ENCODE peak calls at places on chromosome 10, in seven cellular contexts. Z is endodermal cell, C is lung, A is epithelial cell of esophagus, D is mammary epithelial cell, U is neural progenitor cell, O is right atrium auricular region. E is an unnamed sample.

GRCh38 chr10:86946215-86947170 is 10.9 kb downstream of the MMRN2 start:
- DNase-seq in C (peak; percentile 29), D (no peak), U (no peak), Z (peak; percentile 44), A (no peak), O (peak; percentile 59), E (peak; percentile 84)

GRCh38 chr10:125633517-125633999 is 49.4 kb downstream of the TEX36 start:
- DNase-seq in A (peak; percentile 10), Z (no peak), D (no peak), O (no peak), C (no peak), U (no peak), E (no peak)

GRCh38 chr10:33880291-33880690 is 545.8 kb upstream of the NRP1 start:
- DNase-seq in Z (peak; percentile 42), O (no peak), U (no peak), D (peak; percentile 23), C (no peak), A (peak; percentile 69), E (no peak)

GRCh38 chr10:17737021-17737965 is 14.7 kb upstream of the TMEM236 start:
- DNase-seq in U (peak; percentile 55), Z (no peak), O (no peak), D (peak; percentile 11), C (no peak), A (peak; percentile 49), E (no peak)

GRCh38 chr10:6986927-6987326 is 406.9 kb upstream of the PRKCQ start:
- DNase-seq in O (no peak), Z (no peak), D (no peak), C (no peak), A (no peak), U (no peak), E (no peak)

GRCh38 chr10:108465871-108466641 is 1301.5 kb upstream of the SORCS1 start:
- DNase-seq in D (peak; percentile 1), Z (peak; percentile 83), U (peak; percentile 65), O (no peak), C (peak; percentile 29), A (peak; percentile 40), E (no peak)

GRCh38 chr10:109214916-109215740 is 708.2 kb downstream of the XPNPEP1 start:
- DNase-seq in U (no peak), C (no peak), A (no peak), Z (no peak), D (no peak), O (no peak), E (no peak)

GRCh38 chr10:100978121-100978895 is 9.0 kb downstream of the MRPL43 start:
- DNase-seq in A (no peak), C (peak; percentile 20), D (no peak), O (no peak), Z (no peak), U (no peak), E (peak; percentile 82)

GRCh38 chr10:85642421-85643170 is 724.0 kb downstream of the GRID1 start:
- DNase-seq in D (peak; percentile 80), O (no peak), U (no peak), Z (peak; percentile 59), C (no peak), A (peak; percentile 84), E (no peak)

GRCh38 chr10:27679996-27680395 is 65.6 kb downstream of the MKX start:
- DNase-seq in U (no peak), Z (no peak), C (no peak), A (peak; percentile 68), O (no peak), D (no peak), E (no peak)

GRCh38 chr10:43437141-43437860 is 390 bp downstream of the ZNF487 start:
- DNase-seq in C (no peak), U (no peak), A (no peak), D (no peak), O (no peak), Z (no peak), E (no peak)

GRCh38 chr10:132396495-132397035 is 435 bp upstream of the PWWP2B start:
- DNase-seq in Z (peak; percentile 82), A (peak; percentile 40), C (peak; percentile 51), D (no peak), O (no peak), U (peak; percentile 86), E (no peak)

GRCh38 chr10:86261933-86262665 is 104.5 kb downstream of the GRID1 start:
- DNase-seq in Z (peak; percentile 84), O (no peak), C (no peak), A (peak; percentile 29), D (no peak), U (peak; percentile 59), E (peak; percentile 87)

GRCh38 chr10:86648706-86649426 is 5.5 kb upstream of the OPN4 start:
- DNase-seq in C (peak; percentile 57), A (peak; percentile 56), O (peak; percentile 62), U (no peak), Z (peak; percentile 49), D (peak; percentile 80), E (peak; percentile 93)

DNA sequence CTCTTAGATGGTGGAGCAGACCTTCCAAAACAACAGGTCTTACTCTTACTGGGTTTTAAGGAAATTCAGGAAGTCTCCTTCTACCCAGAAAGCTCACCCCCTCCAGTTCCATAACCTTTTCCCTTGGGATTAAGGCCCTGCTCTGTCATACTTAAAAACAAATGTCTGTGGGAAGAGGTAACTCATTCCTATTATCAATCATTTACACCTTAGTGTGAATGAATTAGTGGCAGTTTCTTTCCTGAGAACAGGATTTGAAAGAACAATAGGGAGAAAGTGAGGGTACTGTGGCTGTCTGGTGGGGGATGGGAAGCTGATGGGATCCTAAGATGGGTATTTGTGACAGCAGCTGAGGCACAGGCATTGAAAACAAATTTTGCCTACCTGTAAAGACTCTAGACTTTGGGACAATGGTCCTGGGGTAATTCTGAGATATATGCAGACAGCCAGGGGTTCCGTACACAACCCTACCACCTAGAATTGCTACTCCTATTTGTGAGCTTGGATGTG is 22.2 kb upstream of the PDLIM1 start:
- DNase-seq in O (no peak), C (no peak), Z (peak; percentile 81), A (no peak), U (peak; percentile 19), D (no peak), E (no peak)
- H3K4me3 ChIP-seq in O (no peak overlapping the region), C (no peak overlapping the region), Z (peak overlapping the region; percentile 27), A (no peak overlapping the region), U (no peak overlapping the region), D (no peak overlapping the region), E (no peak overlapping the region)

DNA sequence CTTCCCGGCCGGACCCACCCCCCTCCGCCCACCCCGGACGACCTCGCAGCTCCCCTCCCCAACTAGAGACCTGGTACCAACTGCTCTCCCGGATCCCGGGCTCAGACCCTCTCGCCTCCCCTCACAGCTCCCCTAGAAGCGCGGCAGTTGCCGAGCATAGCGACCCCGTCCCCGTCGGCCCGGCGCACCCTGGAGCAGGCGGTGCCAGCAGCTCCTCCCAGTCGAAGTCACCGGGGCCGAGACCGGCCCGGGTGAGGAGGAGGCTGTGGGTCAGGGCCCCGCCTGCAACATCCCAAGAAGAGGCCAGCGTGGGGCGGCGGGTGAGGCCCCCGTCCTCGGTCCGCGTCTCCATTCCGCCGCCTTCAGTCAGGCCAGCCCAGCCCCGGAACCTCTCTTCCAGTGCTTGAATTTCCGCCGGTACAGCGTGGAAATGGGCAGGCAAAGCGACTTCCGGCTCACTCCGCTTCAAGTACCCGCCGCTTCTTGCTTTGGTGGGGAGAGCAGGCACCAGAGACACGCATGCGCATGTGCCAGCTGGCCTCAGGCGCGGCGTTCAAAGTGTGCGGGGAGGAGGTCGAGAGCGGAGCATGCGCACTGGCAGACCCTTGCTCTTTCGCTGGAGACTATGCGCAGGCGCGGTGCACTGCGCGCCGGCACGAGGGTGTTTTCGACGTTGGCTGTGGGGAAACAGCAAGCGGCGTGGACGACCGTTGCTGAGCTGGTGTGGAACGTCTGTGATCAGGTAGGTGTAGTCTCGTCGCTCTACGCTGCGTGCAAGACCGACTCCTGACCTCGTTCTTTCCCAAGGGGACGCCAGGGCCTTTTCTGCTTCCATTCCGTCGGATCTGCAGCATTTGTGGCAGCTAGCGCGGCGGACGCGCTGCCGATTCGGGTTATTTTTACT is at the start of gene C10orf88:
- DNase-seq in U (peak; percentile 98), C (peak; percentile 97), A (peak; percentile 99), O (peak; percentile 97), D (peak; percentile 97), Z (peak; percentile 99), E (no peak)
- TF ChIP-seq CTCF in U (no peak), C (no peak), A (no peak), O (no peak), D (no peak), Z (no peak), E (no peak)

GRCh38 chr10:61465216-61465496 is 12.0 kb upstream of the TMEM26 start:
- DNase-seq in C (no peak), A (no peak), Z (no peak), D (no peak), U (no peak), O (no peak), E (no peak)
- H3K4me3 ChIP-seq in C (no peak overlapping the region), A (no peak overlapping the region), Z (no peak overlapping the region), D (no peak overlapping the region), U (no peak overlapping the region), O (no peak overlapping the region), E (no peak overlapping the region)

GRCh38 chr10:23694446-23694920 is 255.6 kb downstream of the OTUD1 start:
- DNase-seq in Z (peak; percentile 86), A (peak; percentile 1), O (no peak), D (peak; percentile 23), U (peak; percentile 78), C (no peak), E (no peak)
- TF ChIP-seq CTCF in Z (no peak), A (no peak), O (no peak), D (no peak), U (peak; percentile 25), C (no peak), E (no peak)

DNA sequence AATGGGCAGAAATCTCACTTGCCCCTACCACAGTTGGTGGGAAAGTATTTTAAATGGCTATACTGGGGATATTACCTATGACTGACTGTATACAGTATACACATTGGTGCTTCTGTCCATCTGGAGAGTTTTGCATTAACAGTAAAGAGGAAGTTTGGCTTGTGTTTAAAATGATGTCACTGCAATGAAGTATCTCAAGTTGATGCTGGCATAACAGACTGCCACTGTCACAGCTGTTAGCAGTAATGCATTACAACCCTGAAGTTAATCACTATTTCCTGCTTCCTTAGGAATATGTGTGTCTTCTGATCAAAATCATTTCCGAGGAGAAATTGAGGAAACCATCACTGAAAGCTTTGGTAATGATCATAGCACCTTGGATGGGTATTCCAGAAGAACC is 1.9 kb downstream of the DKK1 start:
- DNase-seq in D (no peak), C (no peak), O (no peak), A (no peak), Z (no peak), U (no peak), E (no peak)
- H3K4me3 ChIP-seq in D (peak overlapping the region; percentile 91), C (no peak overlapping the region), O (no peak overlapping the region), A (no peak overlapping the region), Z (peak overlapping the region; percentile 89), U (peak overlapping the region; percentile 57), E (no peak overlapping the region)

GRCh38 chr10:50937230-50937907 is 51.9 kb upstream of the A1CF start:
- DNase-seq in U (peak; percentile 57), D (peak; percentile 12), A (peak; percentile 45), C (no peak), O (no peak), Z (no peak), E (no peak)
- TF ChIP-seq CTCF in U (peak; percentile 68), D (peak; percentile 69), A (peak; percentile 64), C (no peak), O (peak; percentile 31), Z (peak; percentile 77), E (no peak)

DNA sequence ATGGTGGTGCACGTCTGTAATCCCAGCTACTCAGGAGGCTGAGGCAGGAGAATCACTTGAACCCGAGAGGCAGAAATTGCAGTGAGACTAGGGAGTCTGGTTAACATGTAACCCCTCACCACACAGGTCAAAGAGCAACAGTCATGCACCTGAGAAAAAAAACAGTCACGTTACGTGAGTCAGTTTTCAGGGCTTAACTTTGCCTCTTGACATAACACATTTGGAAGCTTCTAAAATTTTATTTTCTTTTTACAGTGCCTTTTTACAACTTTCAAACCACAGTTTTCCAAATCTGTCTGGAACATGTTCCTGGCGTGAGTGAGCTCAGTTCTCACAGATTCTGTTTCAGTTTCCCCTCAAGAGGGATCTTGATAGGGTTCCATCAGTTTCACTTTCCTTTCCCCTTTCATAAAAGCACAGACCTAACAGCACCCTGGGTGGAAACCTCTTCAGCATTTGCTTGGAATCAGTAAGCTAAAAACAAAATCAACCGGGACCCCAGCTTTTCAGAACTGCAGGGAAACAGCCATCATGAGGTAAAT is 4.4 kb downstream of the IFIT3 start:
- DNase-seq in Z (no peak), C (no peak), D (peak; percentile 45), O (no peak), U (no peak), A (peak; percentile 28), E (no peak)
- H3K4me3 ChIP-seq in Z (no peak overlapping the region), C (no peak overlapping the region), D (no peak overlapping the region), O (peak overlapping the region; percentile 3), U (no peak overlapping the region), A (no peak overlapping the region), E (peak overlapping the region; percentile 4)